ENCODE peak calls at places on chromosome 21, in six cellular contexts. I is lower lobe of right lung, H is IMR-90, W is A549, L is GM12878, N is HFF-Myc. B is an unnamed sample.

GRCh38 chr21:32147041-32147440 is 131.8 kb downstream of the MIS18A start:
- DNase-seq in I (no peak), H (no peak), W (no peak), L (no peak), N (no peak), B (no peak)

GRCh38 chr21:25953659-25954058 is 216.9 kb downstream of the APP start:
- DNase-seq in I (no peak), H (no peak), W (no peak), L (no peak), N (no peak), B (no peak)

GRCh38 chr21:25934771-25935224 is 200.0 kb downstream of the GABPA start:
- DNase-seq in I (peak; percentile 58), H (peak; percentile 99), W (peak; percentile 15), L (no peak), N (peak; percentile 72), B (peak; percentile 96)

GRCh38 chr21:31034378-31034777 is 3.9 kb downstream of the KRTAP19-8 start:
- DNase-seq in I (no peak), H (no peak), W (no peak), L (no peak), N (no peak), B (no peak)

GRCh38 chr21:32524010-32524719 is 61.2 kb downstream of the TCP10L start:
- DNase-seq in I (no peak), H (peak; percentile 83), W (no peak), L (no peak), N (peak; percentile 44), B (peak; percentile 75)

GRCh38 chr21:35211767-35212166 is 162.7 kb upstream of the RUNX1 start:
- DNase-seq in I (no peak), H (peak; percentile 76), W (no peak), L (no peak), N (no peak), B (peak; percentile 85)

GRCh38 chr21:25402134-25402957 is 204.9 kb downstream of the MRPL39 start:
- DNase-seq in I (no peak), H (no peak), W (no peak), L (no peak), N (no peak), B (no peak)

GRCh38 chr21:34886554-34887385 is 162.3 kb downstream of the RUNX1 start:
- DNase-seq in I (peak; percentile 69), H (no peak), W (no peak), L (no peak), N (no peak), B (peak; percentile 60)

GRCh38 chr21:35113064-35113463 is 64.0 kb upstream of the RUNX1 start:
- DNase-seq in I (no peak), H (peak; percentile 89), W (no peak), L (no peak), N (no peak), B (peak; percentile 49)

GRCh38 chr21:21688877-21689276 is 690.7 kb downstream of the NCAM2 start:
- DNase-seq in I (no peak), H (peak; percentile 37), W (no peak), L (no peak), N (no peak), B (peak; percentile 76)

GRCh38 chr21:40511976-40512375 is 335.0 kb downstream of the DSCAM start:
- DNase-seq in I (no peak), H (no peak), W (no peak), L (no peak), N (no peak), B (no peak)

GRCh38 chr21:32975811-32976507 is 49.8 kb upstream of the OLIG2 start:
- DNase-seq in I (no peak), H (no peak), W (no peak), L (no peak), N (no peak), B (no peak)

GRCh38 chr21:33078907-33079582 is 9.1 kb downstream of the OLIG1 start:
- DNase-seq in I (no peak), H (peak; percentile 84), W (peak; percentile 36), L (peak; percentile 88), N (peak; percentile 17), B (peak; percentile 42)

GRCh38 chr21:31788581-31788980 is 56.7 kb upstream of the SCAF4 start:
- DNase-seq in I (no peak), H (no peak), W (no peak), L (no peak), N (no peak), B (no peak)

GRCh38 chr21:26846036-26846931 is 1.1 kb upstream of the ADAMTS1 start:
- DNase-seq in I (peak; percentile 78), H (peak; percentile 82), W (no peak), L (no peak), N (no peak), B (peak; percentile 70)

GRCh38 chr21:39961251-39961650 is 94.0 kb downstream of the PCP4 start:
- DNase-seq in I (no peak), H (no peak), W (no peak), L (no peak), N (no peak), B (no peak)

GRCh38 chr21:34882719-34883131 is 166.4 kb downstream of the RUNX1 start:
- DNase-seq in I (no peak), H (no peak), W (no peak), L (no peak), N (no peak), B (no peak)

GRCh38 chr21:26093094-26093493 is 77.5 kb downstream of the APP start:
- DNase-seq in I (no peak), H (peak; percentile 65), W (no peak), L (no peak), N (no peak), B (no peak)

GRCh38 chr21:35460441-35460840 is 411.3 kb upstream of the RUNX1 start:
- DNase-seq in I (no peak), H (no peak), W (no peak), L (no peak), N (no peak), B (no peak)

GRCh38 chr21:43892984-43893535 is 28.0 kb downstream of the AGPAT3 start:
- DNase-seq in I (no peak), H (no peak), W (no peak), L (peak; percentile 21), N (no peak), B (no peak)
- TF ChIP-seq CTCF in I (no peak), H (no peak), W (no peak), L (no peak), N (no peak), B (no peak)

GRCh38 chr21:16194851-16195251 is 465.1 kb downstream of the USP25 start:
- DNase-seq in I (no peak), H (peak; percentile 17), W (no peak), L (no peak), N (no peak), B (peak; percentile 57)

GRCh38 chr21:16195476-16195875 is 465.7 kb downstream of the USP25 start:
- DNase-seq in I (no peak), H (peak; percentile 70), W (no peak), L (no peak), N (no peak), B (peak; percentile 88)

GRCh38 chr21:16195896-16196443 is 466.2 kb downstream of the USP25 start:
- DNase-seq in I (no peak), H (no peak), W (no peak), L (no peak), N (no peak), B (peak; percentile 40)

GRCh38 chr21:16192900-16193299 is 463.1 kb downstream of the USP25 start:
- DNase-seq in I (no peak), H (peak; percentile 20), W (peak; percentile 23), L (no peak), N (no peak), B (peak; percentile 57)

DNA sequence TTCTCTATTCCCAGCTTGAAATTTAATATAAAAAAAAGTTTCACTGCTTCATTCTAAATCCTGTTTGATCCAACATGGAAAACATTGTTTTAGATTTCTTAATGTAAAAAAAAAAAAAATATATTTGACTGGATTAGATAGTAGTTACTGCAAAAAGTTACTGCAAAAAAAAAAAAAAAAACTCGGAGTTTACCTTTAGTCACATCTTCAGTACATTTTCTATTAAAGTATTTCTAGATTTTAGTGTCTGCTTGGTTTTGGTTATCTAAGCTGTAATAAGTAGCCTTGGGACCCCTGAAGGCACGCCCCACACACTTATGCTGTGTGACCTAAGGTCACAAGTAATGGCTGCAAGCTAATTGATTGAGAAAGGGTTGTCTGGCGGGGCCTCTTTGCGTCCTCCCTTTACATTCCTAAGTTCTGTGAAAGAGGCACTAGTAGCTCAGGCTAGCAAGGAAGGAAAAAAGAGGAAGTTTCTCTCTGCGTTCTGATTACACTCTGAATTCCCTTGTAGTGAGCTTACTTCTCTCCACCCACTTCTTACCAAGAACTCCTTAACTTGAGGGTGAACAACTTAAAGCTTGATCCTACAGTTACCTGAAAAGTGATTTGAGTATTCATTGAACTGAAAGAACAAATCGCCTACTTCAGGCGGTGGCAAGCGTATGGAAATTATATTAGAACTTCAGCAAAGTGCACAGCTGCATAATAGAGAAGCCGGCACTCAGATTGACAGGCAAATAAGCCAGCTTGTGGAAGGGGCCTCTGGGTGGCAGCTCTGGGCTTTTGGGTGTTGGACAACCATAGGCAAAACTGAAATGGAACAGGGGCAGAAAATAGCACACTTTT is 464.2 kb downstream of the USP25 start:
- DNase-seq in I (peak; percentile 61), H (peak; percentile 79), W (peak; percentile 4), L (no peak), N (peak; percentile 71), B (peak; percentile 93)
- H3K4me3 ChIP-seq in I (peak overlapping the region; percentile 45), H (peak overlapping the region; percentile 26), W (peak overlapping the region; percentile 51), L (peak overlapping the region; percentile 41), N (peak overlapping the region; percentile 59), B (peak overlapping the region; percentile 56)

DNA sequence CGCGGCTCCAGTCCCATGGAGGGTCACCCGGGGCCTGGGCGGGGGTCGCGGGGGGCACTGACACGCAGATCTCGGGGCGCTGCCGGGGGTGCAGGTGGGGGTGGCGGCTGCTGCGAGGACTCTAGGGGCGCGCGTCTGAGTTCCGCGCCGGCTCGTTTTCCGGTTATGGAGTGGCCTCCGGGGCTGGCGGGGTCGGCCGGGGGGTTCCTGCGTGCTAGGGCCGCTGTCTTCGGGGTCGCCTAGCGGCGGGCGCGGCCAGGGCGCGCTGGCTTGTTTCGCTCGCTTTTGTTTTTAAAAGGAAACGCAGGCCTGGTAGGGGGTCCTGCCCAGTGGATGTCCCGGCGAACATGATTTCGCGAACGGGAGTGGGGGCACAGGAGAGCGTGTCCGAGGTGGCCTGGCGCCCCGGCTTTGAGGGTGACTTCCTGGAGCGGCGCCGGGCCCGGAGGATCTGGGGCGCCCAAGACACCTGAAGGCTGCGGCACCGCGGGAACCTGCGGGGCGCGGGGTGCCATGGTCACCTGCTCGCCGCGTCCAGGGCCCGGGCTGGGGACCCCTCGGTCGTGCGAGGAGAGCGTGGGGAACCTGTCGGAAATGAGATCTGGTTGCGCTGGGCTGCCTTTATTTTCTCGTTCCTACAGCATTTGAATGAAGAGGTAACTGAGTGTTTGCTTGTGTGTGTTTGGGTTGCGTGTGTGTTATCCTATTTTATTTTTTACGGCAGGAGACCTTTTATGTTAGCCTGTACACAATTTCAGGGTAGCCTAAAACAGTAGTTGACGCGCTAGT is 618 bp downstream of the ETS2 start:
- DNase-seq in I (peak; percentile 69), H (no peak), W (no peak), L (no peak), N (no peak), B (no peak)
- TF ChIP-seq CTCF in I (peak; percentile 15), H (peak; percentile 7), W (no peak), L (no peak), N (no peak), B (peak; percentile 21)

DNA sequence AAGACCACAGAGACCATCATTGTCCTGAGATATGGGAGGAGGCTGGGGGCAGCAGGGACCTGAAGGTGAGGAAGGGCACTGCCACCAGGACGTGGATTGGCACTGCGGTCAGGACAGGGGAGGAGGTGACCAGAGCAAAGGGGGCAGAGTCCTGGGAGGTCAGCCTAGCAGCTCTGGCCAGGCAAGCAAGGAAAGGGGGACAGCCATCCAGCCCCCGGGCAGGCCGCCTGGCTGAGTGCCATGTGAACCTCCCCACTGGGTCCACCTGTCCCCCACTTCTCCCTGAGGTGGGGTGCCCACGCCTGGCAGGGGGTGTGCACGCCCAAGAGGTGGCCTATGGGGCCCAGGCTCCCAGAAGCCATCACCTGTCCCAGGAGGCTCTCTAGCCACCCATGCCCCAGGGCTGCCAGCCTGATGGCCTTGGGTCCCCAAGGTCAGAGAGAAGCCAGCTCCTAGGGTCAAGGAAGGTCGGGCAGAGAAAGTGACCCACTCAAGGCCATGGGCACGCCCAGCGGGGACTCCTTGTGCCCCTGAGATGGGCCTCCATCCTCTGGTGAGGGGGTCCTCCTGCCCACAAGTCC is 17.6 kb upstream of the PTTG1IP start:
- DNase-seq in I (no peak), H (no peak), W (no peak), L (no peak), N (no peak), B (no peak)
- H3K4me3 ChIP-seq in I (no peak overlapping the region), H (no peak overlapping the region), W (no peak overlapping the region), L (no peak overlapping the region), N (no peak overlapping the region), B (no peak overlapping the region)